ENCODE peak calls at places on chromosome 15, in four cellular contexts. K is left ventricle myocardium inferior, C is neural progenitor cell, S is testis. G is an unnamed sample.
A peak's percentile ranks its signal among the peaks of the same experiment; 100 is the strongest.

GRCh38 chr15:52183562-52184173 is 7.5 kb downstream of the GNB5 start:
- DNase-seq in K (no peak), C (peak; percentile 63), S (peak; percentile 71), G (peak; percentile 52)

GRCh38 chr15:19987389-19988048 is 554.1 kb downstream of the GOLGA6L6 start:
- DNase-seq in S (peak; percentile 43), C (no peak), K (no peak), G (peak; percentile 64)

GRCh38 chr15:63915888-63916731 is 82.4 kb upstream of the HERC1 start:
- DNase-seq in K (no peak), C (peak; percentile 78), S (peak; percentile 66), G (peak; percentile 91)

GRCh38 chr15:52797625-52798501 is 7.7 kb upstream of the ONECUT1 start:
- DNase-seq in K (no peak), S (no peak), C (no peak), G (no peak)

GRCh38 chr15:60720493-60721231 is 241.7 kb upstream of the ICE2 start:
- DNase-seq in S (no peak), C (no peak), K (no peak), G (no peak)

GRCh38 chr15:91100561-91101355 is 701 bp downstream of the SV2B start:
- DNase-seq in K (no peak), S (no peak), C (peak; percentile 23), G (no peak)

GRCh38 chr15:25247418-25248030 is 191.3 kb downstream of the UBE3A start:
- DNase-seq in S (no peak), C (no peak), K (no peak), G (no peak)

GRCh38 chr15:71469393-71469792 is 341.0 kb upstream of the NR2E3 start:
- DNase-seq in S (no peak), C (no peak), K (no peak), G (no peak)

GRCh38 chr15:51731549-51732267 is 5.7 kb downstream of the LYSMD2 start:
- DNase-seq in S (no peak), C (no peak), K (no peak), G (no peak)

GRCh38 chr15:65846120-65846519 is 23.2 kb upstream of the RAB11A start:
- DNase-seq in S (no peak), C (no peak), K (no peak), G (no peak)

GRCh38 chr15:99631256-99631655 is 65.5 kb downstream of the MEF2A start:
- DNase-seq in C (no peak), K (no peak), S (no peak), G (no peak)

GRCh38 chr15:94749848-94750617 is 518.7 kb downstream of the MCTP2 start:
- DNase-seq in C (no peak), S (peak; percentile 14), K (no peak), G (peak; percentile 10)

GRCh38 chr15:85545185-85545584 is 164.8 kb downstream of the AKAP13 start:
- DNase-seq in K (no peak), S (no peak), C (no peak), G (no peak)

GRCh38 chr15:72774696-72775383 is 8.7 kb downstream of the ADPGK start:
- DNase-seq in K (no peak), S (no peak), C (no peak), G (no peak)

GRCh38 chr15:41558400-41559238 is at the start of gene TYRO3:
- DNase-seq in S (peak; percentile 75), K (peak; percentile 64), C (peak; percentile 86), G (peak; percentile 59)

GRCh38 chr15:25690673-25691543 is 172.2 kb downstream of the ATP10A start:
- DNase-seq in C (no peak), K (no peak), S (no peak), G (no peak)

GRCh38 chr15:60713096-60714084 is 234.4 kb upstream of the ICE2 start:
- DNase-seq in S (no peak), C (no peak), K (no peak), G (no peak)

GRCh38 chr15:65377105-65377975 is 462 bp downstream of the IGDCC3 start:
- DNase-seq in C (peak; percentile 83), K (no peak), S (no peak), G (peak; percentile 62)

GRCh38 chr15:65303687-65304392 is 637 bp upstream of the RNU5B-1 start:
- DNase-seq in K (peak; percentile 66), S (peak; percentile 61), C (peak; percentile 81), G (peak; percentile 78)

GRCh38 chr15:86915811-86916331 is 836.2 kb downstream of the AGBL1 start:
- DNase-seq in K (no peak), S (peak; percentile 29), C (peak; percentile 72), G (peak; percentile 52)

GRCh38 chr15:32718082-32718821 is 448 bp downstream of the GREM1 start:
- DNase-seq in C (peak; percentile 76), K (no peak), S (peak; percentile 19), G (peak; percentile 37)

GRCh38 chr15:76764004-76764403 is 141.1 kb downstream of the SCAPER start:
- DNase-seq in S (no peak), C (no peak), K (no peak), G (no peak)

GRCh38 chr15:39287322-39288195 is 293.3 kb upstream of the THBS1 start:
- DNase-seq in S (no peak), K (no peak), C (no peak), G (peak; percentile 61)

GRCh38 chr15:38196116-38196515 is 56.5 kb upstream of the SPRED1 start:
- DNase-seq in K (no peak), C (no peak), S (no peak), G (no peak)

GRCh38 chr15:65903296-65904073 is 34.2 kb downstream of the RAB11A start:
- DNase-seq in C (no peak), K (no peak), S (no peak), G (no peak)

GRCh38 chr15:31803388-31803884 is 226.9 kb upstream of the CHRNA7 start:
- DNase-seq in S (no peak), C (no peak), K (no peak), G (no peak)

GRCh38 chr15:84953136-84953535 is 28.5 kb upstream of the PDE8A start:
- DNase-seq in C (no peak), S (no peak), K (no peak), G (no peak)

GRCh38 chr15:39127925-39128617 is 452.8 kb upstream of the THBS1 start:
- DNase-seq in K (no peak), S (no peak), C (peak; percentile 16), G (peak; percentile 57)

GRCh38 chr15:81211376-81211775 is 14.7 kb downstream of the IL16 start:
- DNase-seq in C (no peak), K (no peak), S (no peak), G (no peak)

GRCh38 chr15:38860253-38860652 is 295.6 kb upstream of the RASGRP1 start:
- DNase-seq in C (no peak), S (no peak), K (no peak), G (no peak)

DNA sequence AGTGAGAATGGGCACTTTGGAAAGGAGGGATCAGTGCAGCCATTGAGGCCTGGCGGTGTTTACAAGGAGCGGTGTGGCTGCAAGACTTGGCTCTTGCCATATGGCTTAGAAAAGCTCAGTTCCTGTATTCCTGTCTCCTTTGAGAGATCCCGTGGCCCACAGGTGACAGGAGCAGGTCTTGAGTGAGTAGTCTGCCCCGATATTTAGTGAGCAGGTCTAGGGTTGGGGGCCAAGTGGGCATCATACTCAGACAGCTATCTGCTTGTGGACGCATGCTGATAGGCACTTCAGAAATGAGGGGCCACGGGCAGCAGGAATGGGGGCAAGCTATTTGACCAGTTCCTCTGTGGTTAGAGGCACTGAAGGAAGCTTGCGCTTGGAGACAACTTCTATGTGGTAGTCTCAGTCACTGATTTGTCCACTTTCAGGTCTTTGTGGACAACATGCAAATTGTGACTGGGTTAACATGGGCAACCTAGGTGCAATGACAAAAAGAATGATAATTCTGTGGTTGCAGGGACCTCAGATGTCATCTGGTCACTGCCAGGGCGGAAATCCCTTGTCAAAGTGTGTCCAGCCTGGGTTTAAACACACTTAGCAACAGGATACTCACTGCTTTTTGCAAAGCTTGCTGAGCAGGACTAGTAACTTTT is 1.1 kb downstream of the TMED3 start:
- DNase-seq in S (no peak), C (no peak), K (no peak), G (no peak)
- H3K27me3 ChIP-seq in S (no peaks in the 10 kb centered on the region), C (peaks cover 37% of the 10 kb centered on the region), K (peaks cover 43% of the 10 kb centered on the region), G (no peaks in the 10 kb centered on the region)

DNA sequence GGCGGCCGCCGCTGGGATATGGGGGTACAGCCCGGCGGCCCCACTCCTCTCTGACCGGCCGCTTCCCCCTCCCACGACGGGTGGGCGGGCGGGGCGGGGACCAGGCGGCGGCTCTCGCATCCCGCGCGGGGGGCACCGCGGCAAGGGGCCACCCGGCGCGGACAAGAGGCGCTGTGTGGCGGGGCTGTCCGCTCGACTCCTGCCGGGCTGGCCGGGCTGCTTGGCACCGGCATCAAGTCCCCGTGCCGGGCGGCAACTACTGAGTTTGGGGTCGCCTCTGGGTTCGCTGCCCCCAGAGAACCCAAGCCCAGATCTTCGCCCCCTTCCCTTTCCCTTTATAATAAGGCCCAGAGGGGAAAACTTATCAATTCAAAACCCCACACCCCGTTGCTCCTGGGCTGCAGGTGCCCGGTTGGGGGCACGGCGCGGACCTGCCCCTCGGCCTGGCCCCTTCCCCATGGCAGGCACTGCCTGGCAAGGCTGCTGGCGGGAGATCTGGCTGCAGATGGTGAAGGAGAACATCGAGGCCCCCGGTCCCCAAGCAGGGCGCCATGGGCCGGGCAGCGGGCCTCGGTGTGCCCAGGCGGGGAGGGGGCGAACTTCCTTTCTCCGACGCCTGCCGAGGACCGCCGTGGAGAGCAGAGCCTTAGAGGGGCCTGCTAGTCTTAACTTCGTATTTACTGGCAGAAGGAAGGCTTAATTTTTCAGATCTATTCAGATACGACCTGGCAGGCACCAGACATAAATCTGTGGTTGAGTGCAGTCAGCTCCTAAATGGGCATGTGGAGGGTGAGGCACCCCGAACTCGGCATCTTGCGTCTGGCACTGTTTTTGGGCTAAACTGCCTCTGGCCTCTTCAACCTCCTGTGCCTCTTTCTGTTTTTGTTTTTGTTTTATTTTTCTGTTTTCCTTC is 913 bp downstream of the APBA2 start:
- DNase-seq in C (peak; percentile 55), S (no peak), K (no peak), G (no peak)
- H3K4me3 ChIP-seq in C (peak overlapping the region; percentile 56), S (peak overlapping the region; percentile 65), K (peak overlapping the region; percentile 65), G (peak overlapping the region; percentile 64)

GRCh38 chr15:101439285-101439919 is 50.1 kb downstream of the PCSK6 start:
- DNase-seq in K (no peak), C (no peak), S (no peak), G (no peak)
- H3K27me3 ChIP-seq in K (no peaks in the 10 kb centered on the region), C (no peaks in the 10 kb centered on the region), S (no peaks in the 10 kb centered on the region), G (no peaks in the 10 kb centered on the region)

GRCh38 chr15:44801368-44801767 is 65.0 kb downstream of the TRIM69 start:
- DNase-seq in K (no peak), C (no peak), S (no peak), G (no peak)
- H3K4me3 ChIP-seq in K (no peak overlapping the region), C (no peak overlapping the region), S (no peak overlapping the region), G (no peak overlapping the region)

GRCh38 chr15:88604381-88604951 is 16.7 kb upstream of the AEN start:
- DNase-seq in S (no peak), C (peak; percentile 61), K (no peak), G (peak; percentile 28)
- H3K27me3 ChIP-seq in S (no peaks in the 10 kb centered on the region), C (peaks cover 91% of the 10 kb centered on the region), K (peaks cover 72% of the 10 kb centered on the region), G (peaks cover 10% of the 10 kb centered on the region)

GRCh38 chr15:54345827-54346226 is 367.6 kb downstream of the UNC13C start:
- DNase-seq in S (no peak), K (no peak), C (no peak), G (no peak)
- H3K4me3 ChIP-seq in S (no peak overlapping the region), K (no peak overlapping the region), C (no peak overlapping the region), G (no peak overlapping the region)

G was measured in SJCRH30.